ENCODE peak calls at places on chromosomes 13 and 19, in eight cellular contexts. Y is psoas muscle, P is Peyer's patch, I is fibroblast of lung, T is upper lobe of right lung, D is keratinocyte, G is WERI-Rb-1, B is AG04450. U is an unnamed sample.

GRCh38 chr19:41009700-41010235 is 18.7 kb downstream of the CYP2B6 start:
- DNase-seq in D (no peak), B (no peak), G (no peak), T (no peak), P (no peak), Y (no peak), I (no peak), U (no peak)

GRCh38 chr13:112733661-112734379 is 44.0 kb downstream of the ATP11A start:
- DNase-seq in P (no peak), G (no peak), T (peak; percentile 48), D (no peak), B (no peak), I (no peak), Y (no peak), U (no peak)

GRCh38 chr19:35314858-35315470 is 14.0 kb upstream of the CD22 start:
- DNase-seq in Y (no peak), B (no peak), T (no peak), I (no peak), P (no peak), D (no peak), G (no peak), U (no peak)

GRCh38 chr19:2302319-2303208 is 5.4 kb downstream of the LINGO3 start:
- DNase-seq in G (no peak), I (peak; percentile 68), Y (peak; percentile 55), P (peak; percentile 83), B (no peak), T (no peak), D (no peak), U (peak; percentile 52)

GRCh38 chr13:44573790-44574465 is 2.2 kb downstream of the TSC22D1 start:
- DNase-seq in G (no peak), I (peak; percentile 57), P (no peak), T (no peak), B (no peak), Y (no peak), D (no peak), U (no peak)

GRCh38 chr13:46595136-46595917 is 42.4 kb downstream of the LRCH1 start:
- DNase-seq in B (no peak), T (no peak), Y (no peak), P (peak; percentile 73), G (no peak), I (no peak), D (peak; percentile 73), U (no peak)

GRCh38 chr19:6521718-6522646 is 8.8 kb upstream of the TNFSF9 start:
- DNase-seq in T (no peak), B (no peak), Y (no peak), D (no peak), G (no peak), P (peak; percentile 92), I (no peak), U (no peak)

GRCh38 chr19:46000497-46001246 is 5.4 kb downstream of the CCDC61 start:
- DNase-seq in T (peak; percentile 83), B (no peak), P (peak; percentile 87), Y (peak; percentile 41), D (no peak), I (no peak), G (no peak), U (no peak)

GRCh38 chr19:40576181-40576584 is 490 bp upstream of the SHKBP1 start:
- DNase-seq in G (no peak), B (no peak), Y (peak; percentile 30), I (no peak), T (no peak), P (no peak), D (no peak), U (no peak)

GRCh38 chr13:101698400-101698799 is 245.9 kb downstream of the ITGBL1 start:
- DNase-seq in D (no peak), Y (no peak), I (peak; percentile 6), G (no peak), P (no peak), T (no peak), B (no peak), U (no peak)

GRCh38 chr19:5891938-5892771 is 11.4 kb downstream of the NDUFA11 start:
- DNase-seq in Y (no peak), B (no peak), G (peak; percentile 70), T (no peak), P (peak; percentile 69), I (peak; percentile 41), D (no peak), U (peak; percentile 55)

GRCh38 chr13:90594694-90595093 is 752.8 kb upstream of the MIR17HG start:
- DNase-seq in Y (no peak), P (no peak), T (no peak), D (peak; percentile 15), I (peak; percentile 78), B (no peak), G (no peak), U (no peak)

GRCh38 chr13:110411316-110412105 is 104.4 kb downstream of the COL4A2 start:
- DNase-seq in I (no peak), P (no peak), T (no peak), Y (no peak), D (no peak), B (no peak), G (no peak), U (no peak)
- H3K27ac ChIP-seq in I (peak overlapping the region; percentile 75), P (peak overlapping the region; percentile 89), T (peak overlapping the region; percentile 38), Y (peak overlapping the region; percentile 82), D (peak overlapping the region; percentile 61), B (peak overlapping the region; percentile 58), G (no peak overlapping the region), U (peak overlapping the region; percentile 84)

GRCh38 chr19:21023901-21024300 is 3.4 kb downstream of the ZNF430 start:
- DNase-seq in B (no peak), T (no peak), D (no peak), G (no peak), Y (no peak), P (no peak), I (peak; percentile 14), U (no peak)
- H3K27ac ChIP-seq in B (peak overlapping the region; percentile 47), T (no peak overlapping the region), D (peak overlapping the region; percentile 84), G (no peak overlapping the region), Y (no peak overlapping the region), P (no peak overlapping the region), I (no peak overlapping the region), U (no peak overlapping the region)

DNA sequence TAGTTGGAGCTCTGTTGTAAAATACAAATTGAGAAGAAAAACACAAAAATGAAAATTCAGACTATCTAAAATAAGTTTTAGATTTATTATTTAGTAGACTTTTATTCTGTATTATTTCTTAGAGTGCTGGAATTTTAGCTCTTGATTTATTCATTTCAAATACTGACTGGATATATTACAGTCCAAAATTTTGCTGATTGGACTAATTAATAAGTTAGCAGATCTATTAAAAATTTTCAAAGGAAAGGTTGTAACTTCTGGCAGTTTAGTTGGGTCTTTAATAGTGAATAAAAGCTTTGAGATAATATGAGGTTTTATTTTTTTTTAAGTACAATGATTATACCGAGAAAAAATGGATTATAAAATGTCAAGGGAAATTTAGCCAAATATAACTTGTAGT is 1224.9 kb upstream of the SPRY2 start:
- DNase-seq in I (no peak), T (no peak), B (no peak), D (no peak), Y (no peak), P (no peak), G (no peak), U (no peak)
- H3K27ac ChIP-seq in I (no peak overlapping the region), T (no peak overlapping the region), B (no peak overlapping the region), D (no peak overlapping the region), Y (no peak overlapping the region), P (no peak overlapping the region), G (no peak overlapping the region), U (no peak overlapping the region)

GRCh38 chr13:95155504-95155903 is 145.7 kb downstream of the ABCC4 start:
- DNase-seq in P (no peak), D (no peak), T (no peak), B (no peak), Y (no peak), I (no peak), G (no peak), U (no peak)

GRCh38 chr13:95164830-95165229 is 136.4 kb downstream of the ABCC4 start:
- DNase-seq in Y (no peak), B (no peak), D (no peak), P (peak; percentile 74), I (no peak), G (no peak), T (no peak), U (no peak)

GRCh38 chr13:95156208-95156607 is 145.0 kb downstream of the ABCC4 start:
- DNase-seq in Y (no peak), D (no peak), I (peak; percentile 61), T (no peak), B (no peak), P (no peak), G (no peak), U (no peak)

GRCh38 chr13:95155093-95155492 is 146.2 kb downstream of the ABCC4 start:
- DNase-seq in B (no peak), P (no peak), G (no peak), Y (no peak), T (no peak), I (no peak), D (no peak), U (no peak)

GRCh38 chr13:95160112-95160906 is 140.9 kb downstream of the ABCC4 start:
- DNase-seq in P (no peak), T (no peak), B (peak; percentile 21), Y (no peak), G (no peak), I (peak; percentile 52), D (no peak), U (no peak)
- H3K27ac ChIP-seq in P (no peak overlapping the region), T (no peak overlapping the region), B (no peak overlapping the region), Y (no peak overlapping the region), G (no peak overlapping the region), I (no peak overlapping the region), D (no peak overlapping the region), U (no peak overlapping the region)